ENCODE peak calls at places on chromosomes 7 and 10, in six cellular contexts. P is neuronal stem cell, Z is IMR-90, R is H1, Q is H9, O is trophoblast cell. M is an unnamed sample.

GRCh38 chr7:132154695-132155471 is 421.4 kb downstream of the PLXNA4 start:
- DNase-seq in Z (no peak), P (no peak), Q (no peak), O (no peak), R (no peak), M (no peak)

GRCh38 chr7:77265666-77266065 is 66.0 kb upstream of the FGL2 start:
- DNase-seq in R (no peak), P (no peak), Z (no peak), Q (no peak), O (no peak), M (no peak)

GRCh38 chr10:110420401-110421193 is 77.1 kb upstream of the DUSP5 start:
- DNase-seq in Z (peak), Q (no peak), O (no peak), P (no peak), R (no peak), M (peak)

GRCh38 chr10:91700273-91700672 is 67.4 kb upstream of the PPP1R3C start:
- DNase-seq in Z (no peak), O (no peak), Q (no peak), R (no peak), P (no peak), M (no peak)

GRCh38 chr7:39621784-39622411 is 1.5 kb upstream of the RALA start:
- DNase-seq in Q (no peak), O (peak), Z (peak), P (no peak), R (no peak), M (peak)

GRCh38 chr10:18214692-18215563 is 74.7 kb downstream of the CACNB2 start:
- DNase-seq in R (peak), Q (peak), O (peak), P (peak), Z (peak), M (peak)

GRCh38 chr10:16891375-16892313 is 74.4 kb upstream of the RSU1 start:
- DNase-seq in P (peak), R (peak), O (no peak), Q (peak), Z (peak), M (peak)

GRCh38 chr7:69115788-69116187 is 482.5 kb upstream of the AUTS2 start:
- DNase-seq in R (no peak), P (peak), O (peak), Z (no peak), Q (no peak), M (no peak)

GRCh38 chr10:61606971-61607907 is 55.5 kb upstream of the CABCOCO1 start:
- DNase-seq in O (peak), Z (no peak), Q (no peak), P (no peak), R (no peak), M (no peak)

GRCh38 chr7:91556956-91557650 is 292.9 kb downstream of the FZD1 start:
- DNase-seq in Q (no peak), P (no peak), O (peak), Z (no peak), R (no peak), M (no peak)

GRCh38 chr7:100895956-100896742 is 461 bp upstream of the ACHE start:
- DNase-seq in R (peak), P (no peak), Q (peak), O (no peak), Z (no peak), M (no peak)

GRCh38 chr10:63114031-63114814 is 18.9 kb upstream of the NRBF2 start:
- DNase-seq in O (peak), Q (no peak), Z (peak), P (no peak), R (no peak), M (peak)

GRCh38 chr10:31219321-31219720 is 99.7 kb upstream of the ZEB1 start:
- DNase-seq in Z (no peak), Q (no peak), P (no peak), O (no peak), R (no peak), M (no peak)

GRCh38 chr10:26391701-26392695 is 46.1 kb upstream of the APBB1IP start:
- DNase-seq in Q (peak), R (peak), P (no peak), Z (no peak), O (peak), M (no peak)

GRCh38 chr10:71685554-71686202 is 33.9 kb downstream of the C10orf105 start:
- DNase-seq in R (no peak), P (no peak), Q (no peak), Z (no peak), O (no peak), M (no peak)

GRCh38 chr7:65379318-65379717 is 5.7 kb downstream of the ZNF92 start:
- DNase-seq in Q (no peak), O (no peak), R (no peak), Z (peak), P (no peak), M (no peak)

GRCh38 chr10:92590623-92591549 is 2.0 kb upstream of the KIF11 start:
- DNase-seq in P (peak), O (no peak), Z (peak), R (peak), Q (peak), M (peak)

GRCh38 chr10:101835406-101835805 is 8.2 kb downstream of the KCNIP2 start:
- DNase-seq in R (no peak), P (no peak), Z (no peak), Q (no peak), O (no peak), M (no peak)

GRCh38 chr10:8070440-8070839 is 16.0 kb downstream of the GATA3 start:
- DNase-seq in Z (no peak), R (no peak), O (no peak), P (no peak), Q (no peak), M (no peak)

GRCh38 chr7:33534830-33535229 is 370.5 kb upstream of the BMPER start:
- DNase-seq in R (no peak), Q (no peak), Z (peak), P (peak), O (no peak), M (peak)

GRCh38 chr7:46440186-46440585 is 519.1 kb upstream of the IGFBP3 start:
- DNase-seq in O (no peak), Q (no peak), R (no peak), P (no peak), Z (no peak), M (no peak)

GRCh38 chr10:70575486-70575873 is 27.1 kb downstream of the PRF1 start:
- DNase-seq in O (no peak), Z (no peak), R (no peak), Q (no peak), P (no peak), M (no peak)

GRCh38 chr7:151423936-151424335 is 14.1 kb upstream of the WDR86 start:
- DNase-seq in O (no peak), R (no peak), Q (no peak), P (no peak), Z (no peak), M (no peak)

GRCh38 chr10:77359287-77359691 is 278.3 kb downstream of the KCNMA1 start:
- DNase-seq in Q (no peak), O (no peak), R (no peak), Z (no peak), P (no peak), M (no peak)

GRCh38 chr10:126369125-126369708 is 19.1 kb downstream of the ADAM12 start:
- DNase-seq in R (no peak), P (no peak), O (no peak), Z (no peak), Q (no peak), M (no peak)
- H4K91ac ChIP-seq in R (no peak), P (no peak), O (no peak), Z (no peak), Q (no peak), M (no peak)

GRCh38 chr7:9127901-9128300 is 694.5 kb downstream of the NXPH1 start:
- DNase-seq in Q (no peak), Z (no peak), R (no peak), O (no peak), P (no peak), M (no peak)
- H4K91ac ChIP-seq in Q (no peak), Z (no peak), R (no peak), O (no peak), P (no peak), M (no peak)

GRCh38 chr10:122236690-122237306 is 34.3 kb upstream of the BTBD16 start:
- DNase-seq in R (no peak), Q (no peak), Z (no peak), P (no peak), O (no peak), M (no peak)
- H4K91ac ChIP-seq in R (no peak), Q (no peak), Z (no peak), P (no peak), O (no peak), M (no peak)

DNA sequence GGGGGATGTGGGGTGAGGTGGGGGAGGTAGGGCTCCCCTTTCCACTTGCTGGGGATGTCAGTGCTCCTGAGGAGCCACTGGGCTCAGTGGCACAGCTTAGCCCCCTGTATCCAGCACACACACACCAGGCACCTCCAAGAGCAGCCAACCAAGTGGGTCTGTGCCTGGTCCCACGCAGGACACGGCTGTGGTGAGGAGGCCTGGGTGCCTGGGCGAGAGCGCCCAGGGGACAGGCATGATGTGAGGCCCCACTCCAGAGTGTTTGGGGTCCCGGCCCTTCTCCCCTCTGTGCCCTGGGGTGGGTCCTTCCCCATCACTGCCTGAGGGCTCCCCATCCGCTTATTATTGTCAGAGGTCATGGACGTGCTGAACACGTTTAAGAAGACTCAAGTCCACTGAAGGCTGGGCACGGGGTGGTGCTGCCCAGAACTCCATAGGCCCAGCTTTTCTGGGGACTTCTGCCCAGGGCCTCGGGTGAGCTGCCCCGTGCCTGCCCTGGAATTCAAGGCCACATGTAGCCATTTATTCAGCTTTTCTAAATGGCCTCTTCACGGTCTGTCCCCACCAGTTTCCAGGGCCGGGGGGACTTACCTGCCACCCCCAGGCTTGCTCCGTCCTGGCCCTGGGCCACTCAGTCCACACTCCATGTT is 119.8 kb downstream of the GRK5 start:
- DNase-seq in Z (no peak), P (no peak), O (no peak), R (no peak), Q (no peak), M (no peak)
- H4K91ac ChIP-seq in Z (no peak), P (no peak), O (no peak), R (no peak), Q (no peak), M (no peak)

DNA sequence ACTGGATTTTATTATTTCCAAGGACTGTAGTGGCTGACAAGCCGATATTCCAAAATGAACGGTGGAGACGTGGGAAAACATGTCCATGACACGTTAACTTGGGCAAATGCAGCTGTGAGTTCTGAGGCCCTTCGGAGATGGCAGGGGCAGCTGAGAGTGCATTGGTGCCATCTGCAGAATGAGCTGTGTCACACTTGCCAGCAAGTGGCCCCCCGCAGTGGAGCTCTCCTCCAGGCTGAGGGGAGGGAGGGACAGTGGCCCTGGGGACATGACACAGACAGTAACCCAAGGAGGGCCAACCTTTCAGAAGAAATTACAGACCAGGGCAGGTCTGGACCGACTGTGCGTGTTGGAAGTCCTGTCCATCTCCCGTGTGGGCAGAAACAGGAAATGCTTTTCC is 139.4 kb downstream of the SVIL start:
- DNase-seq in Z (no peak), O (no peak), P (no peak), R (no peak), Q (no peak), M (no peak)
- H4K91ac ChIP-seq in Z (no peak), O (no peak), P (no peak), R (no peak), Q (no peak), M (peak)